ENCODE peak calls at places on chromosomes 6 and 20, in ten cellular contexts. One of them, this sample, is unnamed.

GRCh38 chr6:90214461-90214860 is 82.2 kb downstream of the BACH2 start:
- DNase-seq in right cardiac atrium: no peak
- DNase-seq in fibroblast of pulmonary artery: no peak
- DNase-seq in cerebellum: no peak
- DNase-seq in Peyer's patch: no peak
- DNase-seq in GOT3: no peak
- DNase-seq in progenitor cell of endocrine pancreas: no peak
- DNase-seq in Calu3: no peak
- DNase-seq in heart left ventricle: no peak
- DNase-seq in lung microvascular endothelial cell: no peak
- DNase-seq in this sample: no peak

GRCh38 chr20:36792422-36792821 is 18.9 kb upstream of the DSN1 start:
- DNase-seq in right cardiac atrium: peak; percentile 41
- DNase-seq in fibroblast of pulmonary artery: peak; percentile 63
- DNase-seq in cerebellum: peak; percentile 81
- DNase-seq in Peyer's patch: no peak
- DNase-seq in GOT3: no peak
- DNase-seq in progenitor cell of endocrine pancreas: no peak
- DNase-seq in Calu3: peak; percentile 72
- DNase-seq in heart left ventricle: peak; percentile 66
- DNase-seq in lung microvascular endothelial cell: peak; percentile 70
- DNase-seq in this sample: no peak

GRCh38 chr6:116580198-116580597 is 8.9 kb downstream of the RWDD1 start:
- DNase-seq in right cardiac atrium: no peak
- DNase-seq in fibroblast of pulmonary artery: peak; percentile 54
- DNase-seq in cerebellum: no peak
- DNase-seq in Peyer's patch: no peak
- DNase-seq in GOT3: no peak
- DNase-seq in progenitor cell of endocrine pancreas: no peak
- DNase-seq in Calu3: no peak
- DNase-seq in heart left ventricle: no peak
- DNase-seq in lung microvascular endothelial cell: no peak
- DNase-seq in this sample: no peak

GRCh38 chr20:12166053-12166717 is 248.5 kb downstream of the BTBD3 start:
- DNase-seq in right cardiac atrium: peak; percentile 76
- DNase-seq in fibroblast of pulmonary artery: peak; percentile 99
- DNase-seq in cerebellum: no peak
- DNase-seq in Peyer's patch: no peak
- DNase-seq in GOT3: no peak
- DNase-seq in progenitor cell of endocrine pancreas: no peak
- DNase-seq in Calu3: no peak
- DNase-seq in heart left ventricle: peak; percentile 81
- DNase-seq in lung microvascular endothelial cell: no peak
- DNase-seq in this sample: no peak

GRCh38 chr6:13561624-13562267 is 12.7 kb upstream of the SIRT5 start:
- DNase-seq in right cardiac atrium: no peak
- DNase-seq in fibroblast of pulmonary artery: no peak
- DNase-seq in cerebellum: no peak
- DNase-seq in Peyer's patch: no peak
- DNase-seq in GOT3: no peak
- DNase-seq in progenitor cell of endocrine pancreas: no peak
- DNase-seq in Calu3: no peak
- DNase-seq in heart left ventricle: no peak
- DNase-seq in lung microvascular endothelial cell: no peak
- DNase-seq in this sample: no peak

GRCh38 chr6:38771111-38771694 is 56.1 kb downstream of the DNAH8 start:
- DNase-seq in right cardiac atrium: no peak
- DNase-seq in fibroblast of pulmonary artery: peak; percentile 29
- DNase-seq in cerebellum: no peak
- DNase-seq in Peyer's patch: no peak
- DNase-seq in GOT3: no peak
- DNase-seq in progenitor cell of endocrine pancreas: no peak
- DNase-seq in Calu3: no peak
- DNase-seq in heart left ventricle: no peak
- DNase-seq in lung microvascular endothelial cell: peak; percentile 75
- DNase-seq in this sample: no peak

GRCh38 chr20:57481281-57481711 is 43.6 kb downstream of the CTCFL start:
- DNase-seq in right cardiac atrium: no peak
- DNase-seq in fibroblast of pulmonary artery: no peak
- DNase-seq in cerebellum: no peak
- DNase-seq in Peyer's patch: no peak
- DNase-seq in GOT3: no peak
- DNase-seq in progenitor cell of endocrine pancreas: no peak
- DNase-seq in Calu3: no peak
- DNase-seq in heart left ventricle: no peak
- DNase-seq in lung microvascular endothelial cell: no peak
- DNase-seq in this sample: no peak

GRCh38 chr6:32920610-32921188 is 20.1 kb downstream of the HLA-DMB start:
- DNase-seq in right cardiac atrium: no peak
- DNase-seq in fibroblast of pulmonary artery: no peak
- DNase-seq in cerebellum: no peak
- DNase-seq in Peyer's patch: no peak
- DNase-seq in GOT3: no peak
- DNase-seq in progenitor cell of endocrine pancreas: no peak
- DNase-seq in Calu3: no peak
- DNase-seq in heart left ventricle: no peak
- DNase-seq in lung microvascular endothelial cell: no peak
- DNase-seq in this sample: no peak

GRCh38 chr20:53338716-53339115 is 254.9 kb downstream of the ZNF217 start:
- DNase-seq in right cardiac atrium: no peak
- DNase-seq in fibroblast of pulmonary artery: no peak
- DNase-seq in cerebellum: no peak
- DNase-seq in Peyer's patch: no peak
- DNase-seq in GOT3: no peak
- DNase-seq in progenitor cell of endocrine pancreas: no peak
- DNase-seq in Calu3: no peak
- DNase-seq in heart left ventricle: no peak
- DNase-seq in lung microvascular endothelial cell: no peak
- DNase-seq in this sample: no peak

GRCh38 chr20:5135363-5136012 is 8.7 kb downstream of the CDS2 start:
- DNase-seq in right cardiac atrium: no peak
- DNase-seq in fibroblast of pulmonary artery: no peak
- DNase-seq in cerebellum: peak; percentile 12
- DNase-seq in Peyer's patch: no peak
- DNase-seq in GOT3: no peak
- DNase-seq in progenitor cell of endocrine pancreas: no peak
- DNase-seq in Calu3: no peak
- DNase-seq in heart left ventricle: no peak
- DNase-seq in lung microvascular endothelial cell: no peak
- DNase-seq in this sample: no peak

GRCh38 chr6:112298021-112298745 is 43.8 kb upstream of the LAMA4 start:
- DNase-seq in right cardiac atrium: no peak
- DNase-seq in fibroblast of pulmonary artery: peak; percentile 88
- DNase-seq in cerebellum: no peak
- DNase-seq in Peyer's patch: no peak
- DNase-seq in GOT3: no peak
- DNase-seq in progenitor cell of endocrine pancreas: no peak
- DNase-seq in Calu3: no peak
- DNase-seq in heart left ventricle: no peak
- DNase-seq in lung microvascular endothelial cell: peak; percentile 6
- DNase-seq in this sample: no peak

GRCh38 chr20:57392512-57393271 is 1.5 kb downstream of the RBM38 start:
- DNase-seq in right cardiac atrium: peak; percentile 59
- DNase-seq in fibroblast of pulmonary artery: no peak
- DNase-seq in cerebellum: peak; percentile 66
- DNase-seq in Peyer's patch: peak; percentile 95
- DNase-seq in GOT3: no peak
- DNase-seq in progenitor cell of endocrine pancreas: no peak
- DNase-seq in Calu3: no peak
- DNase-seq in heart left ventricle: peak; percentile 82
- DNase-seq in lung microvascular endothelial cell: peak; percentile 50
- DNase-seq in this sample: no peak